ENCODE peak calls at places on chromosomes 13 and 19, in four cellular contexts. X is testis, H is T-helper 2 cell, J is GM12878. E is an unnamed sample.

GRCh38 chr13:26406791-26407190 is 150.7 kb upstream of the WASF3 start:
- DNase-seq in H (no peak), J (no peak), X (no peak), E (no peak)

GRCh38 chr19:18951721-18952281 is 10.8 kb upstream of the HOMER3 start:
- DNase-seq in J (no peak), H (no peak), X (no peak), E (no peak)

GRCh38 chr13:62473190-62473943 is 1057.7 kb upstream of the PCDH20 start:
- DNase-seq in H (no peak), J (no peak), X (no peak), E (no peak)

GRCh38 chr13:51912091-51912490 is 50.3 kb downstream of the CCDC70 start:
- DNase-seq in X (peak), H (no peak), J (no peak), E (no peak)

GRCh38 chr13:113747291-113747833 is 11.7 kb upstream of the TMEM255B start:
- DNase-seq in J (no peak), X (no peak), H (no peak), E (no peak)

GRCh38 chr13:52978989-52979388 is 49.6 kb upstream of the OLFM4 start:
- DNase-seq in J (no peak), H (no peak), X (no peak), E (no peak)

GRCh38 chr13:50732712-50733111 is 110.8 kb downstream of the DLEU7 start:
- DNase-seq in X (no peak), H (no peak), J (no peak), E (no peak)

GRCh38 chr19:56114051-56114694 is 6.9 kb downstream of the ZNF787 start:
- DNase-seq in X (no peak), J (no peak), H (no peak), E (no peak)

GRCh38 chr19:30690935-30691505 is 318.8 kb downstream of the ZNF536 start:
- DNase-seq in X (no peak), H (no peak), J (no peak), E (no peak)

GRCh38 chr13:113083402-113084061 is 22.1 kb upstream of the F7 start:
- DNase-seq in X (no peak), H (no peak), J (no peak), E (no peak)

GRCh38 chr13:37202264-37202663 is 96.8 kb upstream of the CSNK1A1L start:
- DNase-seq in X (no peak), J (no peak), H (no peak), E (no peak)

GRCh38 chr19:16143399-16144215 is at the start of gene HSH2D:
- DNase-seq in J (peak), X (no peak), H (peak), E (peak)